ENCODE peak calls at places on chromosomes 6 and 20, in six cellular contexts. K is A172, D is astrocyte of the spinal cord, A is astrocyte, L is IMR-90, R is HCT116. P is an unnamed sample.

GRCh38 chr6:77292564-77293546 is 170.4 kb downstream of the HTR1B start:
- DNase-seq in K (peak), D (peak), A (peak), L (peak), R (peak), P (peak)

GRCh38 chr20:64080013-64080812 is at the start of gene OPRL1:
- DNase-seq in K (no peak), D (peak), A (no peak), L (no peak), R (no peak), P (no peak)

GRCh38 chr20:53642196-53643030 is 48.8 kb upstream of the ZNF217 start:
- DNase-seq in K (peak), D (peak), A (peak), L (peak), R (peak), P (peak)

GRCh38 chr6:141118991-141119390 is 1013.7 kb upstream of the GJE1 start:
- DNase-seq in K (no peak), D (no peak), A (no peak), L (no peak), R (no peak), P (no peak)

GRCh38 chr6:87945966-87946365 is 101.7 kb upstream of the SPACA1 start:
- DNase-seq in K (no peak), D (no peak), A (no peak), L (no peak), R (no peak), P (no peak)

GRCh38 chr20:965956-966355 is 36.2 kb downstream of the RSPO4 start:
- DNase-seq in K (no peak), D (no peak), A (no peak), L (no peak), R (no peak), P (peak)

GRCh38 chr20:50744143-50744792 is 12.9 kb downstream of the PARD6B start:
- DNase-seq in K (peak), D (peak), A (peak), L (peak), R (peak), P (peak)

GRCh38 chr6:36769676-36770499 is 69.4 kb downstream of the CPNE5 start:
- DNase-seq in K (peak), D (peak), A (peak), L (peak), R (no peak), P (peak)

GRCh38 chr6:28134015-28134414 is 7.7 kb upstream of the ZKSCAN8 start:
- DNase-seq in K (peak), D (peak), A (peak), L (peak), R (peak), P (peak)

GRCh38 chr20:34111057-34111711 is 859 bp downstream of the EIF2S2 start:
- DNase-seq in K (peak), D (peak), A (peak), L (peak), R (no peak), P (peak)

GRCh38 chr6:93550551-93551276 is 131.4 kb upstream of the EPHA7 start:
- DNase-seq in K (no peak), D (peak), A (no peak), L (no peak), R (no peak), P (no peak)

GRCh38 chr6:156359912-156360311 is 417.3 kb upstream of the ARID1B start:
- DNase-seq in K (no peak), D (no peak), A (no peak), L (no peak), R (no peak), P (no peak)

GRCh38 chr20:34997171-34997570 is 41.5 kb downstream of the MYH7B start:
- DNase-seq in K (no peak), D (no peak), A (no peak), L (peak), R (no peak), P (no peak)

GRCh38 chr20:3896302-3896701 is 7.1 kb downstream of the PANK2 start:
- DNase-seq in K (no peak), D (no peak), A (no peak), L (peak), R (no peak), P (peak)

GRCh38 chr6:8027965-8028651 is 36.1 kb downstream of the BLOC1S5 start:
- DNase-seq in K (peak), D (no peak), A (peak), L (peak), R (no peak), P (no peak)

GRCh38 chr6:127102299-127102698 is 16.2 kb upstream of the RSPO3 start:
- DNase-seq in K (peak), D (peak), A (peak), L (peak), R (no peak), P (peak)

GRCh38 chr6:118580585-118581419 is 32.7 kb downstream of the PLN start:
- DNase-seq in K (peak), D (peak), A (peak), L (peak), R (peak), P (peak)

GRCh38 chr6:47977314-47977713 is 133.7 kb downstream of the PTCHD4 start:
- DNase-seq in K (no peak), D (no peak), A (no peak), L (no peak), R (no peak), P (peak)